ENCODE peak calls at places on chromosomes 7 and 10, in ten cellular contexts. D, R, U, E, X, N, O, Y, C and Z are unnamed samples. For H3K4me1, the result is how much of the 10 kb centered on the place peaks cover.

GRCh38 chr10:42836771-42837468 is 54.3 kb downstream of the BMS1 start:
- DNase-seq in N (peak), U (no peak), E (no peak), Y (no peak), X (no peak), D (no peak), C (no peak), O (no peak), R (no peak), Z (no peak)

GRCh38 chr7:95632609-95633008 is 36.3 kb upstream of the PDK4 start:
- DNase-seq in D (no peak), X (no peak), R (no peak), C (no peak), Y (no peak), E (no peak), N (no peak), U (no peak), O (no peak), Z (no peak)

GRCh38 chr10:6114758-6115410 is 26.1 kb downstream of the RBM17 start:
- DNase-seq in C (no peak), D (no peak), U (no peak), O (no peak), N (peak), E (no peak), Y (no peak), X (no peak), R (no peak), Z (no peak)

GRCh38 chr10:97328646-97329453 is 5.7 kb downstream of the FRAT2 start:
- DNase-seq in U (no peak), N (no peak), O (no peak), R (no peak), C (no peak), Y (no peak), D (no peak), E (no peak), X (peak), Z (no peak)

GRCh38 chr10:16606421-16606820 is 84.7 kb upstream of the C1QL3 start:
- DNase-seq in E (no peak), N (no peak), D (no peak), R (no peak), Y (no peak), C (no peak), X (no peak), U (no peak), O (no peak), Z (no peak)

GRCh38 chr7:128672927-128673517 is 930 bp downstream of the GARIN1A start:
- DNase-seq in D (no peak), O (peak), N (peak), R (peak), X (no peak), U (no peak), E (no peak), C (no peak), Y (no peak), Z (no peak)

GRCh38 chr7:151459726-151460473 is 20.0 kb upstream of the CRYGN start:
- DNase-seq in D (no peak), N (peak), X (peak), O (peak), R (peak), E (peak), U (peak), Y (peak), C (no peak), Z (peak)

GRCh38 chr7:73851410-73852338 is 9.3 kb upstream of the TMEM270 start:
- DNase-seq in R (peak), Y (no peak), O (peak), C (peak), U (no peak), D (no peak), N (peak), E (no peak), X (no peak), Z (no peak)

GRCh38 chr7:4151926-4152549 is 530.1 kb upstream of the FOXK1 start:
- DNase-seq in C (no peak), N (no peak), R (no peak), U (no peak), O (no peak), E (peak), X (no peak), Y (no peak), D (no peak), Z (peak)

GRCh38 chr7:132742152-132742551 is 165.9 kb upstream of the PLXNA4 start:
- DNase-seq in D (no peak), U (no peak), O (no peak), C (no peak), Y (no peak), E (no peak), R (no peak), X (peak), N (peak), Z (no peak)

DNA sequence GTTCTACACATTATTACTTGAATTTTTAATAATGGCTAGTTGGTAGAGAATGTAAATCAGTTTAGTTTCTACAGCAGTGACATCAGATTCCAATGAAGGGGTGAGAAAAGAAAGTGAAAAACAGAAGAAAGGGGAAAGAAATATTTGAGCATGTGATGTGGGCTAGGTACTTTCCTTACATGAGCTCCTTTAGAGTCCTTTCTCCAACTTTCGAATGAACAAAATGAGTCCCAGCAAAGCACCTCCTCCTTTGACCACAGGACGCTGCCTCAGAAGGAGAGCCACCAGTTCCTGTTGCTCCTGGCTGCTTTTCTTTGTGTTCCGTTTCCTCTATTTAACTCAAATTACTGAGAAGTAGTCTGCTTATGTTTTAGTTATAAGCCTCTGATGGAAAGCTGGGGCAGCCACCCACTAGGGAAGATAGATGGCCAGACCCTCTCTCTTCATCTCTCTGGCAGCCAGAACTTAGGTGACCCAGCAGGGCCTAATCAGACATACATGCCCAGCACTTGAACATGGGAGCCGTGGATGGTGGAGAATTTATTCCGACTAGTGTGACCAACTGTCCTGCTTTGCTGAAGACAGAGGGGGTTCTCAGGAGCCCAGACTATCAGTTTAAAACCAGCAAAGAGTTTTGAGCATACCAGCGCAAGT is 82.4 kb upstream of the NME8 start:
- DNase-seq in R (no peak), C (peak), Y (no peak), U (no peak), N (no peak), X (no peak), E (no peak), D (peak), O (no peak), Z (no peak)
- H3K4me1 ChIP-seq in R (under half), C (under half), Y (under half), U (under half), N (under half), X (under half), E (under half), D (under half), O (under half), Z (under half)

DNA sequence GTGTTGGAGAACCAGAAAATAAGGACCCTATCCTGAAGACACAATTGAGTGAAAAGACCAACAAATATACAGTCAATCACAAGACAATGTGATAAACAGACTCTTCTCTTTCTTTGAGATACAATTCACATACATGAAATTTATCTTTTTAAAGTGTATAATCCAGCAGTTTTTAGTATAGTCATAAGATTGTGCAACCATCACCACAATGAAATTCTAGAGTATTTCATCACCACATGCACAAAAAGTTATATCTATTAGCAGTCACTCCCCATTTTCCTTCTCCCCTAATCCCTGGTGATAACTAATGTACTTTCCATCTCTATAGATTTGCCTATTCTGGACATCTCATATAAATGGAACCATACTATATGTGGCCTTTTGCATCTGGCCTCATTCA is 8.2 kb upstream of the SORBS1 start:
- DNase-seq in R (no peak), E (no peak), N (no peak), Y (no peak), X (no peak), U (no peak), O (no peak), D (no peak), C (no peak), Z (no peak)
- TF ChIP-seq POLR2AphosphoS5 in R (no peak), E (no peak), N (no peak), Y (no peak), X (no peak), U (no peak), O (no peak), D (no peak), C (no peak), Z (no peak)

DNA sequence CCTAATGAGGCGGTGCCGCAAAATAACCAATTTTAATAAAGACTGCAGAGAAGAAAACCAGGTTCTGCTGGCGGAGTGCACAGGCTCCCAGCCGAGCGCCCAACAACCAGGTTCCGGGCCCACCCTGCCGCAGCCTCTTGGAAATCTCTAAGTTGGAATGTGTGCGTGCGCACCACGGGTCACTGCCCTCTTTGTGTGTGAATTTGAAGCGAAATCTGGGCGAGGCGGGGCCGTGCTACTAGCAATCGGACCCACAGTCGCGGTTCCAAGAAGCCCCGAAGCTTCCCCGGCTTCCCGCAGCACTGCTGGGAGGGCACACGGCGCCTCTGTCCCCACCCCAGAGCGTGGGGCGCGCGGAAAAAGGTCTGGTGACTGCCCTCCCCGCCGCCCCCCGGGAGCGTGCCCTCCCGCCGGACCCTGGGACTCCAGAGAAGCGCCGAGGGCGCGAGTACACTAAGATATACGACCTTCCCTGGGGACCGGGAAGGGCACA is 652 bp upstream of the MAP3K8 start:
- DNase-seq in C (no peak), U (peak), X (peak), D (peak), R (peak), Y (peak), E (peak), N (peak), O (peak), Z (peak)
- TF ChIP-seq POLR2A in C (peak), U (no peak), X (no peak), D (no peak), R (no peak), Y (no peak), E (no peak), N (no peak), O (peak), Z (no peak)

DNA sequence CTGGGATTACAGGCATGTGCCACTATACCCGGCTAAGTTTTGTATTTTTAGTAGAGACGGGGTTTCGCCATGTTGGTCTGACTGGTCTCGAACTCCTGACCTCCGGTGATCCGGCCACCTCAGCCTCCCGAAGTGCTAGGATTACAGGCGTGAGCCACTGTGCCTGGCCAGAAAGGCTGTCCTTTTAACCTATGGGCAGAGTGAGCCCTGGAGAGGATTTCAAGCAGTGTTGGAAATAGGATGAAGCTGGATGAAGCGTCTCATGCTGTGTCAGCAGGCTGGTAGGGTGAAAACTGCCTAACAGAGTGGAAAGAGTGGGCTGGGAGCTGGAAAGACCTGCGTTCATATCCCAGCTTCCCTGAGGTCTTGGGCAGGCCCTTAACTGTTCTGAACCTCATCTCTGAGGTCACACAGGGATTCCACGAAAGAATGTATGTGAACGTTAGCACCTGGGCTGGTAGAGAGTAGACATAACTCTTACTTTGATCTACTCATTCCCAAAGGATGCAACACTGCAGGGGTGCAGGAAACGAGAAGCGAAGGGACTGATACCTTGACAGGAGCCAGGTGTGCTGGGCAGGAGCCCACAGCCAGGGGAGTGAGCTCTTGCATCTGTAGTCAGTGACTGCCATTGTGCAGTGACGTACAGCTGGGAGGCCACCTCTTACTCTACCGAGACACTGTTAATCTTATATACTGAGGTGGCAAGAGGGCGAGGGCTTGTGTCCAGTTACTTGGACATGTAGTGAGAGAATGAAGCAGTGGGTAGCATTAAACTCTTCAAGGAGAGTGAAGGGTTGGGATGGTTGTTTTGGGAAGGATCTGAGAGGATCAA is 34.2 kb downstream of the WBP1L start:
- DNase-seq in D (no peak), Y (no peak), R (no peak), N (no peak), C (no peak), X (no peak), U (no peak), E (no peak), O (no peak), Z (no peak)
- H3K4me1 ChIP-seq in D (under half), Y (under half), R (under half), N (half or more), C (under half), X (half or more), U (half or more), E (half or more), O (under half), Z (half or more)

DNA sequence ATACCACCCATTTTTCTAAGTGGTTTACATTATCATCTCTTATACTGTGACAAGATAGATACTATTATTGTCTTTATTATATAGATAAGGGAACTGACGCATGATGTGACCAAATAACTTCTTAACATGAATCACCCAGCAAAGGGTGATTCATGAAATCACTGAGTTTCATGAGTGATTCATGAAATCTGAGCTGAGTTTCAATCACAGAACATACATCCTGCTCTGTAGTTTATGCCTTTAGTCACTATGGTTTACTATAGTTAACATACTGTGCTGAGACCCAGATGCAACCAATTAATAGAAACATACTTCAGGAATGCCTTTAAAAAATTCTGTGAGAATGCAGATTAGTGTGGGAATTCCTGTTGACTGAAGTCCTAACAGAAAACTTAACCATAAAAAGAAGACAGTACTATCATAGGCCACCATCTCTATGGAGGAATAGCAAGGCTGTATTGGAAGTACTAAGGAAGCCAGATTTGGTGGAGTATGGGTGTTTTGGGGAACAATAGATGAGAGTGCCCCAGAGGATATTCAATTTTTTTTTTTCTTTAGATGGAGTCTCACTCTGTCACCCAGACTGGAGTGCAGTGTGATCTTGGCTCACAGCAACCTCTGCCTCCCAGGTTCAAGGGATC is 43.1 kb upstream of the SEMA3A start:
- DNase-seq in X (no peak), E (no peak), Y (no peak), D (no peak), U (no peak), N (peak), O (peak), C (no peak), R (no peak), Z (no peak)
- TF ChIP-seq POLR2AphosphoS5 in X (no peak), E (no peak), Y (no peak), D (no peak), U (no peak), N (peak), O (no peak), C (no peak), R (no peak), Z (no peak)

GRCh38 chr10:45594276-45595157 is 78.1 kb downstream of the ZFAND4 start:
- DNase-seq in X (peak), O (peak), U (peak), Y (peak), R (peak), N (peak), C (peak), D (peak), E (peak), Z (peak)
- TF ChIP-seq POLR2A in X (no peak), O (no peak), U (no peak), Y (no peak), R (peak), N (peak), C (peak), D (peak), E (peak), Z (no peak)

DNA sequence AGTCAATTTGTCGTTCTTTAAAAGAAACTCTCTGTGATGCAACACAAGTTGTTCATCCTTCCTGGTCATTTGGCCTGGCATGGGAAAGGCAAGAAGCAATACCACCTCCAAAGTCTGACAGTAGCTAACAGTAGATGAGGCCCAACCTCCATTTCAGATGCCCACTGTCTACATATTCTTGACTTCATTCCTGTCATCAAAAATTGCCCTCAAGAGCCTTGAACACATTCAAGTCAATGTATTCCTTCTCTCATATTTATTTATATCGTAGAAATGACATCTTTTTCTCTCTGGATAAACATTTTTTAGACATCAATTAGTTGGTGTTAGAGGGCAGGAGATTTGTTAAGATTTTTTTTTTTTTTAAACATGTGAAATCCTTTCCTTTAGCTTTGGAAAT is 33.7 kb downstream of the ABLIM1 start:
- DNase-seq in N (no peak), O (no peak), C (no peak), D (no peak), X (no peak), Y (no peak), U (no peak), R (no peak), E (no peak), Z (no peak)
- H3K4me1 ChIP-seq in N (under half), O (under half), C (under half), D (under half), X (under half), Y (under half), U (under half), R (under half), E (under half), Z (under half)